ENCODE peak calls at places on chromosomes 5 and 9, in eight cellular contexts. One of them, this sample, is unnamed.

GRCh38 chr9:37410969-37411785 is 11.3 kb upstream of the GRHPR start:
- DNase-seq in HFFc6: peak
- DNase-seq in nephron progenitor cell: no peak
- DNase-seq in foreskin keratinocyte: no peak
- DNase-seq in HCT116: no peak
- DNase-seq in body of pancreas: no peak
- DNase-seq in uterus: no peak
- DNase-seq in heart right ventricle: no peak
- DNase-seq in this sample: no peak

GRCh38 chr5:158410976-158411375 is 552.0 kb upstream of the CLINT1 start:
- DNase-seq in nephron progenitor cell: no peak
- DNase-seq in HCT116: no peak
- DNase-seq in HFFc6: no peak
- DNase-seq in uterus: no peak
- DNase-seq in heart right ventricle: no peak
- DNase-seq in foreskin keratinocyte: no peak
- DNase-seq in body of pancreas: no peak
- DNase-seq in this sample: no peak

GRCh38 chr5:404666-405241 is 38.2 kb upstream of the EXOC3 start:
- DNase-seq in HFFc6: no peak
- DNase-seq in HCT116: no peak
- DNase-seq in uterus: no peak
- DNase-seq in body of pancreas: no peak
- DNase-seq in heart right ventricle: no peak
- DNase-seq in nephron progenitor cell: no peak
- DNase-seq in foreskin keratinocyte: no peak
- DNase-seq in this sample: no peak

GRCh38 chr5:149434162-149435014 is 55.3 kb upstream of the IL17B start:
- DNase-seq in uterus: peak
- DNase-seq in HFFc6: peak
- DNase-seq in nephron progenitor cell: peak
- DNase-seq in heart right ventricle: no peak
- DNase-seq in HCT116: no peak
- DNase-seq in body of pancreas: peak
- DNase-seq in foreskin keratinocyte: no peak
- DNase-seq in this sample: peak

GRCh38 chr9:107486674-107487520 is 2.7 kb downstream of the KLF4 start:
- DNase-seq in HFFc6: no peak
- DNase-seq in body of pancreas: peak
- DNase-seq in nephron progenitor cell: peak
- DNase-seq in HCT116: no peak
- DNase-seq in uterus: peak
- DNase-seq in foreskin keratinocyte: no peak
- DNase-seq in heart right ventricle: peak
- DNase-seq in this sample: no peak

GRCh38 chr9:105883847-105884246 is 189.5 kb downstream of the TMEM38B start:
- DNase-seq in foreskin keratinocyte: no peak
- DNase-seq in body of pancreas: no peak
- DNase-seq in heart right ventricle: no peak
- DNase-seq in HCT116: no peak
- DNase-seq in HFFc6: no peak
- DNase-seq in uterus: no peak
- DNase-seq in nephron progenitor cell: no peak
- DNase-seq in this sample: no peak

GRCh38 chr5:42621662-42622061 is 135.0 kb upstream of the CCDC152 start:
- DNase-seq in nephron progenitor cell: no peak
- DNase-seq in HCT116: no peak
- DNase-seq in HFFc6: no peak
- DNase-seq in uterus: no peak
- DNase-seq in heart right ventricle: no peak
- DNase-seq in foreskin keratinocyte: no peak
- DNase-seq in body of pancreas: no peak
- DNase-seq in this sample: no peak

GRCh38 chr5:123120197-123120596 is 31.2 kb downstream of the PRDM6 start:
- DNase-seq in HFFc6: no peak
- DNase-seq in uterus: no peak
- DNase-seq in heart right ventricle: no peak
- DNase-seq in nephron progenitor cell: no peak
- DNase-seq in HCT116: peak
- DNase-seq in body of pancreas: no peak
- DNase-seq in foreskin keratinocyte: no peak
- DNase-seq in this sample: no peak

GRCh38 chr9:70049672-70050271 is 6.1 kb downstream of the MAMDC2 start:
- DNase-seq in HFFc6: peak
- DNase-seq in uterus: peak
- DNase-seq in HCT116: no peak
- DNase-seq in heart right ventricle: peak
- DNase-seq in nephron progenitor cell: no peak
- DNase-seq in foreskin keratinocyte: no peak
- DNase-seq in body of pancreas: peak
- DNase-seq in this sample: no peak

GRCh38 chr5:151038801-151039238 is 18.4 kb downstream of the GPX3 start:
- DNase-seq in foreskin keratinocyte: no peak
- DNase-seq in HFFc6: no peak
- DNase-seq in uterus: no peak
- DNase-seq in body of pancreas: no peak
- DNase-seq in nephron progenitor cell: no peak
- DNase-seq in HCT116: no peak
- DNase-seq in heart right ventricle: no peak
- DNase-seq in this sample: peak

GRCh38 chr5:113512341-113512740 is 1.2 kb upstream of the YTHDC2 start:
- DNase-seq in heart right ventricle: no peak
- DNase-seq in body of pancreas: no peak
- DNase-seq in HCT116: no peak
- DNase-seq in nephron progenitor cell: no peak
- DNase-seq in HFFc6: no peak
- DNase-seq in uterus: no peak
- DNase-seq in foreskin keratinocyte: no peak
- DNase-seq in this sample: peak

GRCh38 chr5:113508756-113509155 is 4.7 kb upstream of the YTHDC2 start:
- DNase-seq in body of pancreas: no peak
- DNase-seq in heart right ventricle: no peak
- DNase-seq in HCT116: no peak
- DNase-seq in HFFc6: no peak
- DNase-seq in nephron progenitor cell: no peak
- DNase-seq in foreskin keratinocyte: no peak
- DNase-seq in uterus: no peak
- DNase-seq in this sample: peak

GRCh38 chr5:113514263-113514590 is 733 bp downstream of the YTHDC2 start:
- DNase-seq in body of pancreas: no peak
- DNase-seq in HCT116: no peak
- DNase-seq in HFFc6: no peak
- DNase-seq in heart right ventricle: no peak
- DNase-seq in nephron progenitor cell: no peak
- DNase-seq in uterus: no peak
- DNase-seq in foreskin keratinocyte: no peak
- DNase-seq in this sample: no peak

GRCh38 chr5:113513384-113514262 is at the start of gene YTHDC2:
- DNase-seq in nephron progenitor cell: peak
- DNase-seq in HCT116: peak
- DNase-seq in HFFc6: peak
- DNase-seq in uterus: peak
- DNase-seq in foreskin keratinocyte: no peak
- DNase-seq in heart right ventricle: peak
- DNase-seq in body of pancreas: peak
- DNase-seq in this sample: peak

GRCh38 chr5:113510836-113511451 is 2.5 kb upstream of the YTHDC2 start:
- DNase-seq in uterus: no peak
- DNase-seq in foreskin keratinocyte: no peak
- DNase-seq in HFFc6: peak
- DNase-seq in heart right ventricle: no peak
- DNase-seq in HCT116: peak
- DNase-seq in nephron progenitor cell: no peak
- DNase-seq in body of pancreas: no peak
- DNase-seq in this sample: peak
- TF ChIP-seq CTCF in uterus: peak
- TF ChIP-seq CTCF in foreskin keratinocyte: peak
- TF ChIP-seq CTCF in HFFc6: peak
- TF ChIP-seq CTCF in heart right ventricle: no peak
- TF ChIP-seq CTCF in HCT116: peak
- TF ChIP-seq CTCF in nephron progenitor cell: peak
- TF ChIP-seq CTCF in body of pancreas: no peak
- TF ChIP-seq CTCF in this sample: peak

DNA sequence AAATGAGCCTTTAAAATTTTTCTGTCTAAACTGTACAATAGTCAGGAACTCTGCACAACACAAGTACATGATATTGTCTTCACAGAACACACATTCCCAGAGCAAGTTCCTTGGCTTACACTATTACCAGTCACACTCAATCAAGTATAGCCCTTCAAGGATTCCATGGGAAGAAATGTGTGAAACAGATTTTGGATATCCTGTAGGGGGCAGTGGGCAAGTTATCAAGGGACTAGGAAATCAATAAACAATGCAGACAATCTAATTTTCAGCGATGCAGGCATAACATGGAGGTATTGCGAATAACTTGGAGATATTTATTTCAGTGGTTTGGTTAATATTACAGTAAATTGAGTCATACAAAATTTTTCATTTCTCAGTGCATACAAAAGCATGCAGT is 1171.5 kb upstream of the NUDT12 start:
- DNase-seq in HFFc6: no peak
- DNase-seq in foreskin keratinocyte: no peak
- DNase-seq in uterus: no peak
- DNase-seq in heart right ventricle: no peak
- DNase-seq in body of pancreas: no peak
- DNase-seq in nephron progenitor cell: no peak
- DNase-seq in HCT116: no peak
- DNase-seq in this sample: no peak
- TF ChIP-seq CTCF in HFFc6: no peak
- TF ChIP-seq CTCF in foreskin keratinocyte: no peak
- TF ChIP-seq CTCF in uterus: no peak
- TF ChIP-seq CTCF in heart right ventricle: no peak
- TF ChIP-seq CTCF in body of pancreas: no peak
- TF ChIP-seq CTCF in nephron progenitor cell: no peak
- TF ChIP-seq CTCF in HCT116: peak
- TF ChIP-seq CTCF in this sample: no peak

GRCh38 chr9:133437753-133438531 is 15.8 kb downstream of the ADAMTS13 start:
- DNase-seq in heart right ventricle: no peak
- DNase-seq in HCT116: no peak
- DNase-seq in nephron progenitor cell: no peak
- DNase-seq in uterus: no peak
- DNase-seq in foreskin keratinocyte: no peak
- DNase-seq in HFFc6: no peak
- DNase-seq in body of pancreas: no peak
- DNase-seq in this sample: no peak
- TF ChIP-seq CTCF in heart right ventricle: no peak
- TF ChIP-seq CTCF in HCT116: no peak
- TF ChIP-seq CTCF in nephron progenitor cell: no peak
- TF ChIP-seq CTCF in uterus: no peak
- TF ChIP-seq CTCF in foreskin keratinocyte: peak
- TF ChIP-seq CTCF in HFFc6: peak
- TF ChIP-seq CTCF in body of pancreas: no peak
- TF ChIP-seq CTCF in this sample: no peak

GRCh38 chr9:95193067-95193466 is 124.4 kb downstream of the FANCC start:
- DNase-seq in body of pancreas: no peak
- DNase-seq in heart right ventricle: no peak
- DNase-seq in foreskin keratinocyte: no peak
- DNase-seq in uterus: no peak
- DNase-seq in HFFc6: no peak
- DNase-seq in HCT116: peak
- DNase-seq in nephron progenitor cell: no peak
- DNase-seq in this sample: no peak
- TF ChIP-seq CTCF in body of pancreas: no peak
- TF ChIP-seq CTCF in heart right ventricle: no peak
- TF ChIP-seq CTCF in foreskin keratinocyte: peak
- TF ChIP-seq CTCF in uterus: no peak
- TF ChIP-seq CTCF in HFFc6: peak
- TF ChIP-seq CTCF in HCT116: peak
- TF ChIP-seq CTCF in nephron progenitor cell: no peak
- TF ChIP-seq CTCF in this sample: peak

DNA sequence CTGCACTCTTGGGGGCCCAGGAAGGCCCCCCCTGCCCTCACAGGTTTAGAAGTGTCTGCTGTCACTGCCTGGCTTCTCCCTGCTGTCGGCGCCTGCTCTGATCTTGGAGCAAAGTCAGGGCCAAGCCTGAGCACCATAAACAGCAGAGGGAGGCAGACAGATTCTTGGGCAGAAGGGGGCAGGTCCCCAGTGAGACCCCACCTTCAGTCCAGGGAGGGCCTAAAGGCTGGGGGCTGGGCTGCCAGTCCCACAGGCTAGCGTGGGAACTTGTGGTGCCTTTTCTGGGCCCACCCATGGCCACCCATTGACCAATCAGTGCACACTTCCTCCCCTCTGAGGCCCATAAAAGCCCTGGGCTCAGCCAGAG is 124.0 kb downstream of the OLFM1 start:
- DNase-seq in foreskin keratinocyte: no peak
- DNase-seq in HCT116: no peak
- DNase-seq in nephron progenitor cell: no peak
- DNase-seq in HFFc6: no peak
- DNase-seq in uterus: no peak
- DNase-seq in heart right ventricle: peak
- DNase-seq in body of pancreas: no peak
- DNase-seq in this sample: no peak
- TF ChIP-seq CTCF in foreskin keratinocyte: no peak
- TF ChIP-seq CTCF in HCT116: no peak
- TF ChIP-seq CTCF in nephron progenitor cell: no peak
- TF ChIP-seq CTCF in HFFc6: no peak
- TF ChIP-seq CTCF in uterus: no peak
- TF ChIP-seq CTCF in heart right ventricle: no peak
- TF ChIP-seq CTCF in body of pancreas: no peak
- TF ChIP-seq CTCF in this sample: no peak